ENCODE peak calls at places on chromosome X, in six cellular contexts. V, P, B, X, U and H are unnamed samples.

GRCh38 chrX:16839224-16839851 is 30.8 kb downstream of the RBBP7 start:
- DNase-seq in V (no peak), P (no peak), B (no peak), X (no peak), U (no peak), H (no peak)

GRCh38 chrX:9598344-9598743 is 133.5 kb downstream of the TBL1X start:
- DNase-seq in V (no peak), P (no peak), B (no peak), X (no peak), U (no peak), H (peak)

GRCh38 chrX:122046815-122047214 is 999.4 kb downstream of the GLUD2 start:
- DNase-seq in V (no peak), P (peak), B (no peak), X (no peak), U (no peak), H (no peak)

GRCh38 chrX:118189628-118190027 is 73.0 kb upstream of the KLHL13 start:
- DNase-seq in V (no peak), P (no peak), B (no peak), X (no peak), U (no peak), H (no peak)

GRCh38 chrX:106177106-106177981 is 9.2 kb downstream of the PWWP3B start:
- DNase-seq in V (no peak), P (peak), B (no peak), X (no peak), U (peak), H (no peak)

GRCh38 chrX:153945956-153946909 is 1.8 kb upstream of the RENBP start:
- DNase-seq in V (no peak), P (no peak), B (peak), X (no peak), U (no peak), H (no peak)

GRCh38 chrX:76555816-76556215 is 128.3 kb downstream of the MAGEE1 start:
- DNase-seq in V (peak), P (peak), B (peak), X (no peak), U (no peak), H (peak)

GRCh38 chrX:151624677-151625076 is 61.2 kb downstream of the PASD1 start:
- DNase-seq in V (no peak), P (no peak), B (no peak), X (no peak), U (no peak), H (no peak)

GRCh38 chrX:77910108-77910840 is at the start of gene ATP7A:
- DNase-seq in V (peak), P (peak), B (peak), X (peak), U (peak), H (peak)

GRCh38 chrX:15475021-15475420 is 18.1 kb downstream of the PIR start:
- DNase-seq in V (no peak), P (peak), B (no peak), X (no peak), U (no peak), H (no peak)
- H3K4me3 ChIP-seq in V (no peak), P (no peak), B (no peak), X (no peak), U (no peak), H (no peak)

GRCh38 chrX:51178352-51178751 is 154.3 kb upstream of the NUDT10 start:
- DNase-seq in V (no peak), P (no peak), B (no peak), X (no peak), U (no peak), H (no peak)

DNA sequence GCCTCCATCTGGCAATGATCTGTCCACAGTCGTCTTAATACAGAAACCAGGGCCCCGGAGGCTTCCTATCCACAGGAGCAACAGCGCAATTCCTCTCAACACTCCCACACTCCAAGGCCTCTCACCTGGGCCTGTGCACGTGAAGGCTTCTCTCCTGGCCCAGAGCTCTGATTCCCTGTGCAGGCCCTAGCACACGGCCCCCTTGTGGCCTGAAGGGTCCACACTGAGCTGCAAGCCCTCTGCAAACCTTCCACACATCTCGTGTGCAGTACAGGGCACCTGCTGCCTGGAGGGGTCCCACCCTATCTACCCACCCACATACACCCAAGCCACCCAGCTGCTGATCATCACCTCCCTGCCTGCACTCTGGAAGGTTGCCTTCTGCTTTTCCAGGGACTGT is 150.1 kb upstream of the NUDT10 start:
- DNase-seq in V (peak), P (no peak), B (no peak), X (no peak), U (no peak), H (no peak)
- TF ChIP-seq CTCF in V (no peak), P (no peak), B (peak), X (no peak), U (no peak), H (no peak)

GRCh38 chrX:101931494-101932248 is at the start of gene ZMAT1:
- DNase-seq in V (peak), P (peak), B (peak), X (peak), U (peak), H (peak)

GRCh38 chrX:101931104-101931493 is 728 bp downstream of the ZMAT1 start:
- DNase-seq in V (peak), P (no peak), B (no peak), X (no peak), U (no peak), H (no peak)

DNA sequence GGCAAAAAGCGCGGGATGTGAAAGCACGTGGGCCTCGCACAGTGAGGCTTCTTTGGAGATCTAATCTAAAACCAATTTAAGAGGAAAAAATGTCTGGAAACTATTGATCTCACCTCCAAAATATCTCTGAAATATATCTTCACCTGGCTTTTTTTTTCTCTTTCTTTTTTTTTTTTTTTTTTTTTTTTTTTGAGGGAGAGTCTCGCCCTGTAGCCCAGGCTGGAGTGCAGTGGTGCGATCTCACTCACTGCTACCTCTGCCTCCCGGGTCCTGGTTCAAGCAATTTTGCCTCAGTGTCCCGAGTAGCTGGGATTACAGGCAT is 383 bp upstream of the ZMAT1 start:
- DNase-seq in V (no peak), P (no peak), B (no peak), X (no peak), U (no peak), H (no peak)
- H3K4me3 ChIP-seq in V (peak), P (peak), B (peak), X (peak), U (peak), H (peak)

DNA sequence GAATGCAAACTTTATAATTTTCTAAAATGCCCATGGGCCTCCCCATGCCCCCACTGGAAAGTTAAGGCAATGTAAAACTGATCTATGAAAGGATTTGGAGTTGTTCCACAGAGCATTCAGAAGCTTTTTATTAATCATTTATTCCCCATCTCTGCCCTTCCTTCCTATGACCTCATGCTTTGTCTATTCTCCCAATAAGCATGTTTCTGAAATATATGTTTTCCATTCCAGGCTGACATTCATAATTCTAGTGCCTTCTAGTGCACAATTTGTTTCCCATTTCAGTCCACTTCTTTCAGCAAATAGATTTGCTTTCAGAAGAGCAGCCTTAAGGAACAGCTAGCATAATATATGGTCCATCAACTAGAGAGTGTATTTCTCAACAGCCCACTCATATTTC is 77.0 kb upstream of the ATXN3L start:
- DNase-seq in V (peak), P (peak), B (no peak), X (no peak), U (no peak), H (no peak)
- TF ChIP-seq CTCF in V (no peak), P (no peak), B (no peak), X (no peak), U (no peak), H (no peak)

GRCh38 chrX:114582264-114582632 is 1.6 kb upstream of the HTR2C start:
- DNase-seq in V (no peak), P (no peak), B (no peak), X (no peak), U (no peak), H (no peak)
- H3K4me3 ChIP-seq in V (no peak), P (no peak), B (no peak), X (no peak), U (no peak), H (no peak)

GRCh38 chrX:56733459-56734046 is 4.5 kb downstream of the NBDY start:
- DNase-seq in V (peak), P (peak), B (peak), X (peak), U (no peak), H (no peak)
- TF ChIP-seq CTCF in V (peak), P (peak), B (peak), X (peak), U (peak), H (peak)

GRCh38 chrX:36963069-36963808 is 44.9 kb upstream of the FAM47C start:
- DNase-seq in V (no peak), P (no peak), B (no peak), X (no peak), U (no peak), H (no peak)

GRCh38 chrX:36961590-36961989 is 46.6 kb upstream of the FAM47C start:
- DNase-seq in V (peak), P (no peak), B (peak), X (no peak), U (no peak), H (no peak)

DNA sequence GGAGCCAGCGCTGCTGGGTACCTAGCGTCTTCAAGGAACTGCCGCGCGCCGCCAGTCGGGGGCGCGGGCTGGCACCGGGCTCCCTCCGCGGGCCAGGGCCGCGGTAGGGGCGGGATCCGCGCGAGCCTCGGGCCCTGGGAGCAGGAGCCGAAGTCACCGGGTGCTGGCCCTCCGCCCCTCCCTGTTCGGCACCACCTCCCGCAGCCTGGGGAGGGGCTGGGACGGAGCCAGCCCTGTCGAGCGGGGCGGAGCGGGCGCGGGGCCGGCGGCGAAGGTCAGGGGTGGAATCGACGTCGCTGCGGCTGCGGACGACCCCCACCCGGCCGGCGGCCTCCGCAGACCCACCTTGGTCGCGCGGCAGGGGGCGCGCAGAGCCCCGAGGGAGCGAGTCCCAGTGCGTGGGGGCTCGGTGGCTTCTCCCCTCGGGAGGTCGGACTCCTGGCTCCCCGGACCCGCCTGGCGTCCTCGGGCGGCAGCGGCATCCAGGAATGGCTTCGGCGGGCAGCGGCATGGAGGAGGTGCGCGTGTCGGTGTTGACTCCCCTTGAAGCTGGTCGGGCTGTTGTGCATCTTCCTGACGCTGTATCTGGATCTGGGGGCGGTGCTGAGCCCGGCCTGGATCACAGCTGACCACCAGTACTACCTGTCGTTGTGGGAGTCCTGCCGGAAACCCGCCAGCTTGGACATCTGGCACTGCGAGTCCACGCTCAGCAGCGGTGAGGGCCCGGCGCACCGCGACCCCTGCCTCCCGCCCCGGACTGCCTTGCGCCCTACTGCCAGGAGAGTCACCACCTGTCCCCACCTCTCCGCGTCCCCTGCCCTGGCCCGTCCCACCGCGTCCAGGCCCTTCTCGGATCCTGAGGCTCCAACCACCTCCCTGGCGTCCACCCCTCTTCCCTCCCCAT is 50.5 kb upstream of the FAM47C start:
- DNase-seq in V (peak), P (no peak), B (no peak), X (no peak), U (peak), H (no peak)
- H3K4me3 ChIP-seq in V (peak), P (peak), B (no peak), X (peak), U (peak), H (no peak)